ENCODE peak calls at places on chromosomes 6 and 20, in five cellular contexts. U, X, Z, N and S are unnamed samples.

GRCh38 chr6:148263010-148263409 is 79.6 kb upstream of the SASH1 start:
- DNase-seq in X (no peak), N (no peak), Z (no peak), U (no peak), S (no peak)

GRCh38 chr6:21115111-21115510 is 478.4 kb upstream of the SOX4 start:
- DNase-seq in N (no peak), U (no peak), X (peak), Z (no peak), S (no peak)

GRCh38 chr6:79648315-79648714 is 17.2 kb downstream of the SH3BGRL2 start:
- DNase-seq in Z (no peak), N (no peak), U (no peak), X (no peak), S (no peak)

GRCh38 chr20:51335329-51335841 is 207.1 kb downstream of the NFATC2 start:
- DNase-seq in X (no peak), Z (no peak), U (no peak), N (no peak), S (no peak)

GRCh38 chr6:110720066-110720465 is 95.2 kb downstream of the CDK19 start:
- DNase-seq in U (no peak), Z (no peak), N (no peak), X (no peak), S (no peak)

GRCh38 chr20:59153355-59153681 is 10.3 kb upstream of the ZNF831 start:
- DNase-seq in U (no peak), N (peak), Z (no peak), X (no peak), S (no peak)

GRCh38 chr20:36468149-36469000 is 72.9 kb upstream of the MYL9 start:
- DNase-seq in U (no peak), X (peak), Z (no peak), N (no peak), S (no peak)

GRCh38 chr6:160357088-160357487 is 8.9 kb downstream of the SLC22A3 start:
- DNase-seq in X (peak), U (no peak), N (no peak), Z (no peak), S (no peak)

GRCh38 chr6:154478691-154479090 is 31.8 kb downstream of the CNKSR3 start:
- DNase-seq in U (no peak), N (no peak), X (no peak), Z (no peak), S (no peak)

GRCh38 chr20:32325706-32326506 is 32.2 kb upstream of the ASXL1 start:
- DNase-seq in U (no peak), N (no peak), Z (no peak), X (peak), S (no peak)

GRCh38 chr6:17998003-17998402 is 10.6 kb upstream of the KIF13A start:
- DNase-seq in X (no peak), U (no peak), N (no peak), Z (no peak), S (no peak)

GRCh38 chr6:99152345-99152643 is 197.2 kb downstream of the FAXC start:
- DNase-seq in U (no peak), Z (no peak), X (no peak), N (no peak), S (no peak)

GRCh38 chr6:21381336-21381963 is 212.1 kb upstream of the SOX4 start:
- DNase-seq in X (no peak), Z (no peak), U (no peak), N (no peak), S (no peak)

GRCh38 chr20:4341804-4342560 is 326.6 kb upstream of the RNF24 start:
- DNase-seq in N (no peak), Z (no peak), X (no peak), U (no peak), S (peak)

GRCh38 chr6:106560966-106561740 is 68.1 kb downstream of the RTN4IP1 start:
- DNase-seq in X (no peak), N (no peak), U (no peak), Z (no peak), S (peak)

GRCh38 chr6:128095362-128095761 is 194.5 kb upstream of the THEMIS start:
- DNase-seq in Z (no peak), N (no peak), X (no peak), U (no peak), S (no peak)

GRCh38 chr20:41005361-41005729 is 23.3 kb upstream of the TOP1 start:
- DNase-seq in N (peak), U (no peak), Z (no peak), X (no peak), S (peak)

GRCh38 chr20:13904766-13905165 is 85.6 kb downstream of the SEL1L2 start:
- DNase-seq in U (no peak), N (no peak), X (no peak), Z (no peak), S (no peak)

GRCh38 chr20:56689318-56689717 is 60.2 kb downstream of the TFAP2C start:
- DNase-seq in X (no peak), U (no peak), Z (no peak), N (no peak), S (no peak)

GRCh38 chr6:35562060-35562459 is 49.4 kb upstream of the TULP1 start:
- DNase-seq in U (no peak), N (no peak), X (no peak), Z (no peak), S (no peak)

GRCh38 chr6:19892250-19892649 is 55.1 kb downstream of the ID4 start:
- DNase-seq in Z (no peak), N (no peak), U (no peak), X (peak), S (no peak)

GRCh38 chr6:1941534-1941933 is 303.9 kb downstream of the GMDS start:
- DNase-seq in N (no peak), U (no peak), X (no peak), Z (no peak), S (no peak)

GRCh38 chr6:165678429-165678828 is 15.4 kb upstream of the PDE10A start:
- DNase-seq in X (no peak), Z (no peak), U (no peak), N (no peak), S (peak)

GRCh38 chr6:44439270-44440045 is 52.0 kb downstream of the CDC5L start:
- DNase-seq in X (no peak), Z (no peak), N (no peak), U (no peak), S (no peak)